ENCODE peak calls at places on chromosomes 6 and 20, in eight cellular contexts. One of them, this sample, is unnamed.

GRCh38 chr20:48202334-48202733 is 417.1 kb upstream of the SULF2 start:
- DNase-seq in HCT116: no peak
- DNase-seq in GM12878: no peak
- DNase-seq in endothelial cell of umbilical vein: no peak
- DNase-seq in K562: no peak
- DNase-seq in GM23338: no peak
- DNase-seq in HepG2: no peak
- DNase-seq in H1: no peak
- DNase-seq in this sample: no peak

GRCh38 chr6:135990437-135990836 is 138.9 kb downstream of the PDE7B start:
- DNase-seq in HCT116: no peak
- DNase-seq in endothelial cell of umbilical vein: no peak
- DNase-seq in K562: no peak
- DNase-seq in H1: no peak
- DNase-seq in HepG2: no peak
- DNase-seq in GM23338: no peak
- DNase-seq in GM12878: no peak
- DNase-seq in this sample: no peak

GRCh38 chr20:36506253-36506652 is 35.1 kb upstream of the MYL9 start:
- DNase-seq in K562: peak
- DNase-seq in GM23338: peak
- DNase-seq in HepG2: peak
- DNase-seq in H1: no peak
- DNase-seq in endothelial cell of umbilical vein: peak
- DNase-seq in GM12878: no peak
- DNase-seq in HCT116: no peak
- DNase-seq in this sample: no peak

GRCh38 chr20:63819224-63819917 is 11.7 kb downstream of the ZBTB46 start:
- DNase-seq in HCT116: no peak
- DNase-seq in H1: no peak
- DNase-seq in GM23338: peak
- DNase-seq in endothelial cell of umbilical vein: peak
- DNase-seq in HepG2: peak
- DNase-seq in GM12878: no peak
- DNase-seq in K562: peak
- DNase-seq in this sample: no peak

GRCh38 chr6:111737065-111737521 is 131.4 kb upstream of the TRAF3IP2 start:
- DNase-seq in endothelial cell of umbilical vein: no peak
- DNase-seq in HepG2: peak
- DNase-seq in H1: no peak
- DNase-seq in K562: no peak
- DNase-seq in GM12878: no peak
- DNase-seq in HCT116: no peak
- DNase-seq in GM23338: no peak
- DNase-seq in this sample: no peak

GRCh38 chr6:120108061-120108795 is 758.7 kb upstream of the MAN1A1 start:
- DNase-seq in GM23338: no peak
- DNase-seq in K562: no peak
- DNase-seq in GM12878: no peak
- DNase-seq in HepG2: no peak
- DNase-seq in HCT116: no peak
- DNase-seq in H1: no peak
- DNase-seq in endothelial cell of umbilical vein: no peak
- DNase-seq in this sample: no peak

GRCh38 chr6:71385111-71385822 is 96.7 kb downstream of the OGFRL1 start:
- DNase-seq in HepG2: no peak
- DNase-seq in K562: no peak
- DNase-seq in GM23338: no peak
- DNase-seq in H1: no peak
- DNase-seq in GM12878: no peak
- DNase-seq in HCT116: no peak
- DNase-seq in endothelial cell of umbilical vein: no peak
- DNase-seq in this sample: no peak

GRCh38 chr6:159451051-159451450 is 242.0 kb downstream of the SOD2 start:
- DNase-seq in GM23338: no peak
- DNase-seq in HCT116: no peak
- DNase-seq in endothelial cell of umbilical vein: no peak
- DNase-seq in GM12878: no peak
- DNase-seq in HepG2: no peak
- DNase-seq in K562: no peak
- DNase-seq in H1: no peak
- DNase-seq in this sample: no peak

GRCh38 chr6:161481786-161482516 is 208.1 kb upstream of the AGPAT4 start:
- DNase-seq in GM12878: no peak
- DNase-seq in endothelial cell of umbilical vein: peak
- DNase-seq in GM23338: no peak
- DNase-seq in HepG2: no peak
- DNase-seq in HCT116: no peak
- DNase-seq in H1: no peak
- DNase-seq in K562: no peak
- DNase-seq in this sample: no peak

GRCh38 chr6:31728767-31729514 is at the start of gene DDAH2:
- DNase-seq in endothelial cell of umbilical vein: no peak
- DNase-seq in GM23338: no peak
- DNase-seq in HCT116: no peak
- DNase-seq in HepG2: no peak
- DNase-seq in H1: no peak
- DNase-seq in GM12878: no peak
- DNase-seq in K562: no peak
- DNase-seq in this sample: no peak

GRCh38 chr20:33871362-33871761 is 60.2 kb downstream of the CHMP4B start:
- DNase-seq in HCT116: no peak
- DNase-seq in H1: no peak
- DNase-seq in endothelial cell of umbilical vein: no peak
- DNase-seq in GM23338: no peak
- DNase-seq in HepG2: no peak
- DNase-seq in K562: no peak
- DNase-seq in GM12878: no peak
- DNase-seq in this sample: no peak

GRCh38 chr6:80280258-80281010 is 174.0 kb downstream of the BCKDHB start:
- DNase-seq in GM23338: no peak
- DNase-seq in endothelial cell of umbilical vein: no peak
- DNase-seq in HepG2: no peak
- DNase-seq in H1: no peak
- DNase-seq in K562: peak
- DNase-seq in HCT116: no peak
- DNase-seq in GM12878: no peak
- DNase-seq in this sample: no peak

GRCh38 chr6:139650941-139651340 is 276.5 kb upstream of the CITED2 start:
- DNase-seq in HCT116: no peak
- DNase-seq in HepG2: no peak
- DNase-seq in K562: no peak
- DNase-seq in H1: no peak
- DNase-seq in GM23338: no peak
- DNase-seq in endothelial cell of umbilical vein: no peak
- DNase-seq in GM12878: no peak
- DNase-seq in this sample: no peak

GRCh38 chr20:3721912-3722311 is 9.5 kb upstream of the SIGLEC1 start:
- DNase-seq in GM23338: no peak
- DNase-seq in HCT116: no peak
- DNase-seq in HepG2: no peak
- DNase-seq in K562: no peak
- DNase-seq in endothelial cell of umbilical vein: no peak
- DNase-seq in H1: no peak
- DNase-seq in GM12878: no peak
- DNase-seq in this sample: no peak

GRCh38 chr20:16459019-16459700 is 114.1 kb downstream of the KIF16B start:
- DNase-seq in endothelial cell of umbilical vein: peak
- DNase-seq in H1: no peak
- DNase-seq in K562: peak
- DNase-seq in GM12878: no peak
- DNase-seq in HepG2: no peak
- DNase-seq in HCT116: no peak
- DNase-seq in GM23338: no peak
- DNase-seq in this sample: no peak

GRCh38 chr6:118284736-118285360 is 263.2 kb upstream of the PLN start:
- DNase-seq in endothelial cell of umbilical vein: peak
- DNase-seq in H1: no peak
- DNase-seq in K562: no peak
- DNase-seq in GM12878: no peak
- DNase-seq in GM23338: peak
- DNase-seq in HepG2: no peak
- DNase-seq in HCT116: no peak
- DNase-seq in this sample: no peak

GRCh38 chr6:10424005-10424404 is 9.1 kb upstream of the TFAP2A start:
- DNase-seq in K562: no peak
- DNase-seq in H1: no peak
- DNase-seq in HCT116: no peak
- DNase-seq in GM12878: no peak
- DNase-seq in endothelial cell of umbilical vein: no peak
- DNase-seq in HepG2: no peak
- DNase-seq in GM23338: peak
- DNase-seq in this sample: no peak

GRCh38 chr6:167491403-167492095 is 166.7 kb downstream of the TTLL2 start:
- DNase-seq in H1: no peak
- DNase-seq in HepG2: no peak
- DNase-seq in GM23338: no peak
- DNase-seq in endothelial cell of umbilical vein: no peak
- DNase-seq in HCT116: no peak
- DNase-seq in K562: no peak
- DNase-seq in GM12878: no peak
- DNase-seq in this sample: no peak

GRCh38 chr20:40416274-40416673 is 272.8 kb downstream of the MAFB start:
- DNase-seq in endothelial cell of umbilical vein: no peak
- DNase-seq in GM12878: no peak
- DNase-seq in H1: no peak
- DNase-seq in K562: no peak
- DNase-seq in HepG2: no peak
- DNase-seq in GM23338: no peak
- DNase-seq in HCT116: no peak
- DNase-seq in this sample: no peak

GRCh38 chr20:25078662-25079061 is 3.3 kb downstream of the VSX1 start:
- DNase-seq in K562: no peak
- DNase-seq in GM12878: no peak
- DNase-seq in HepG2: no peak
- DNase-seq in HCT116: no peak
- DNase-seq in H1: no peak
- DNase-seq in GM23338: no peak
- DNase-seq in endothelial cell of umbilical vein: no peak
- DNase-seq in this sample: no peak

GRCh38 chr20:25077610-25078169 is 4.3 kb downstream of the VSX1 start:
- DNase-seq in GM23338: peak
- DNase-seq in GM12878: no peak
- DNase-seq in K562: no peak
- DNase-seq in H1: no peak
- DNase-seq in HCT116: no peak
- DNase-seq in endothelial cell of umbilical vein: no peak
- DNase-seq in HepG2: peak
- DNase-seq in this sample: no peak

GRCh38 chr20:25076201-25076600 is 5.7 kb downstream of the VSX1 start:
- DNase-seq in K562: no peak
- DNase-seq in GM12878: no peak
- DNase-seq in HCT116: peak
- DNase-seq in GM23338: no peak
- DNase-seq in endothelial cell of umbilical vein: no peak
- DNase-seq in H1: no peak
- DNase-seq in HepG2: no peak
- DNase-seq in this sample: no peak

GRCh38 chr20:25079171-25079570 is 2.8 kb downstream of the VSX1 start:
- DNase-seq in K562: no peak
- DNase-seq in HepG2: no peak
- DNase-seq in GM23338: no peak
- DNase-seq in H1: no peak
- DNase-seq in HCT116: no peak
- DNase-seq in GM12878: no peak
- DNase-seq in endothelial cell of umbilical vein: no peak
- DNase-seq in this sample: no peak

GRCh38 chr20:25076731-25077609 is 5.0 kb downstream of the VSX1 start:
- DNase-seq in K562: no peak
- DNase-seq in H1: no peak
- DNase-seq in endothelial cell of umbilical vein: no peak
- DNase-seq in HepG2: peak
- DNase-seq in HCT116: peak
- DNase-seq in GM12878: no peak
- DNase-seq in GM23338: peak
- DNase-seq in this sample: no peak
- TF ChIP-seq POLR2AphosphoS5 in K562: no peak
- TF ChIP-seq POLR2AphosphoS5 in H1: no peak
- TF ChIP-seq POLR2AphosphoS5 in endothelial cell of umbilical vein: no peak
- TF ChIP-seq POLR2AphosphoS5 in HepG2: no peak
- TF ChIP-seq POLR2AphosphoS5 in HCT116: no peak
- TF ChIP-seq POLR2AphosphoS5 in GM12878: no peak
- TF ChIP-seq POLR2AphosphoS5 in GM23338: no peak
- TF ChIP-seq POLR2AphosphoS5 in this sample: no peak

GRCh38 chr6:109238405-109238804 is 143.1 kb downstream of the CEP57L1 start:
- DNase-seq in GM23338: no peak
- DNase-seq in H1: no peak
- DNase-seq in endothelial cell of umbilical vein: no peak
- DNase-seq in HCT116: no peak
- DNase-seq in GM12878: no peak
- DNase-seq in K562: no peak
- DNase-seq in HepG2: no peak
- DNase-seq in this sample: no peak
- TF ChIP-seq EZH2 in GM23338: no peak
- TF ChIP-seq EZH2 in H1: no peak
- TF ChIP-seq EZH2 in endothelial cell of umbilical vein: no peak
- TF ChIP-seq EZH2 in HCT116: no peak
- TF ChIP-seq EZH2 in GM12878: no peak
- TF ChIP-seq EZH2 in K562: no peak
- TF ChIP-seq EZH2 in HepG2: no peak
- TF ChIP-seq EZH2 in this sample: no peak

DNA sequence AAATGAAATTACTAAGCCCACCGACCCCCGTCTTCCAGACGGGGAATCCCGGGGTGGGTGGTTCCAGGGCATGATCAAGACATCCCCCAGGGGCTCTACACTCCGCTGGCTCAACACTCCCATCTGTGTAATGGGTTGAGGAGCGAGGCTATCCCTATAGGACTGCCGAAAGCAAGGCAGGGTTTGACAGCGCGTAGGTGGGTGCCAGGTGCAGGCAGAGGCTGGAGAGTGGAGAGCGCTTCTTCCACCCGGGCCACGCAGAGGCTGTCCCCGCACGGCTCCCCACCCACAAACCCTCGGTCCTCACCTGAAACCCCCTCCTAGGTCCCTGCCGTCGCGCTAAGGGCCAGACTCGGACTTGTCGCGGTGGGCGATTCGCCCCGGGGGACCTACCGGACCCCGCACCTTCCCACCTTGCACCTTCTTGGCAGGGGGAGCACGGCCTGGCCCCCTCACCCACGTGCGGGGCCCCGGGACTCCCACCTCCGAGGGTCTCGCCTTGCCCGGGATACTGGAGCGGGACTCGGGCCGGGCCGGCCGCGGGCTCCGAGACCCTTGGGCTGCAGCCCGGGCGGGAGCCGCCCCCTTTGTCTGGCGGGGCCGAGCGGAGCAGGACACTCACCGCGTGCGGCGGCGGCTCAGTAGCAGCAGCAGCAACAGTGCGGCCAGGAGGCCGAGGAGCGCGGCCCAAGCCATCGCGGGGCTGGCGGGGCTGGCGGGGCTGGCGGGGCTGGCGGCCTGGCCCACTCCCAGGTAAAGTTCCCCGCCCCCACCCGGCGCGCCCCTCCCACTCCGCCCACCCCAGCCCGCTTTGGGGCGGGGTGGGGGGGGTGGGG is at the start of gene PTGIS:
- DNase-seq in HCT116: no peak
- DNase-seq in K562: no peak
- DNase-seq in H1: no peak
- DNase-seq in endothelial cell of umbilical vein: no peak
- DNase-seq in HepG2: no peak
- DNase-seq in GM12878: no peak
- DNase-seq in GM23338: peak
- DNase-seq in this sample: no peak
- TF ChIP-seq POLR2AphosphoS5 in HCT116: no peak
- TF ChIP-seq POLR2AphosphoS5 in K562: no peak
- TF ChIP-seq POLR2AphosphoS5 in H1: no peak
- TF ChIP-seq POLR2AphosphoS5 in endothelial cell of umbilical vein: no peak
- TF ChIP-seq POLR2AphosphoS5 in HepG2: no peak
- TF ChIP-seq POLR2AphosphoS5 in GM12878: no peak
- TF ChIP-seq POLR2AphosphoS5 in GM23338: no peak
- TF ChIP-seq POLR2AphosphoS5 in this sample: no peak

GRCh38 chr20:58855506-58856314 is 3.2 kb downstream of the GNAS start:
- DNase-seq in GM23338: no peak
- DNase-seq in endothelial cell of umbilical vein: no peak
- DNase-seq in K562: no peak
- DNase-seq in GM12878: no peak
- DNase-seq in HCT116: no peak
- DNase-seq in HepG2: no peak
- DNase-seq in H1: no peak
- DNase-seq in this sample: no peak
- TF ChIP-seq EZH2 in GM23338: peak
- TF ChIP-seq EZH2 in endothelial cell of umbilical vein: peak
- TF ChIP-seq EZH2 in K562: no peak
- TF ChIP-seq EZH2 in GM12878: no peak
- TF ChIP-seq EZH2 in HCT116: no peak
- TF ChIP-seq EZH2 in HepG2: no peak
- TF ChIP-seq EZH2 in H1: peak
- TF ChIP-seq EZH2 in this sample: no peak